ENCODE peak calls at places on chromosomes 12 and 14, in six cellular contexts. G, D, C, F, A and I are unnamed samples.
A peak's percentile ranks its signal among the peaks of the same experiment; 100 is the strongest.

GRCh38 chr12:101746661-101747060 is 7.4 kb upstream of the SYCP3 start:
- DNase-seq in G (no peak), A (no peak), C (peak; percentile 5), D (no peak), F (no peak), I (no peak)

GRCh38 chr12:49706351-49707126 is 666 bp downstream of the FMNL3 start:
- DNase-seq in D (peak; percentile 48), C (peak; percentile 47), A (no peak), F (peak; percentile 26), G (peak; percentile 43), I (no peak)

GRCh38 chr14:71555654-71556559 is 376.3 kb upstream of the RGS6 start:
- DNase-seq in A (no peak), C (peak; percentile 43), D (peak; percentile 93), G (no peak), F (no peak), I (no peak)

GRCh38 chr14:71529855-71530254 is 402.4 kb upstream of the RGS6 start:
- DNase-seq in A (no peak), G (peak; percentile 37), C (no peak), D (no peak), F (peak; percentile 12), I (no peak)

GRCh38 chr12:115402443-115403170 is 718.6 kb upstream of the TBX3 start:
- DNase-seq in G (no peak), D (no peak), C (peak; percentile 56), F (no peak), A (no peak), I (no peak)

GRCh38 chr12:45342848-45343247 is 127.0 kb downstream of the ANO6 start:
- DNase-seq in G (no peak), A (no peak), F (no peak), D (no peak), C (no peak), I (no peak)

GRCh38 chr14:84483072-84483410 is 1046.9 kb upstream of the FLRT2 start:
- DNase-seq in D (no peak), F (no peak), C (no peak), A (no peak), G (no peak), I (no peak)

GRCh38 chr12:126069549-126070165 is 1004.4 kb downstream of the AACS start:
- DNase-seq in A (peak; percentile 84), F (peak; percentile 52), G (no peak), D (peak; percentile 69), C (peak; percentile 13), I (no peak)

GRCh38 chr14:64673329-64673728 is 30.9 kb upstream of the PLEKHG3 start:
- DNase-seq in A (no peak), C (no peak), D (no peak), G (no peak), F (no peak), I (no peak)

GRCh38 chr12:26195250-26195640 is at the start of gene SSPN:
- DNase-seq in D (no peak), A (peak; percentile 54), F (peak; percentile 69), C (peak; percentile 61), G (peak; percentile 44), I (peak; percentile 8)

GRCh38 chr14:91286530-91286937 is 42.0 kb upstream of the GPR68 start:
- DNase-seq in F (peak; percentile 82), C (peak; percentile 62), A (peak; percentile 86), D (peak; percentile 80), G (peak; percentile 65), I (no peak)

GRCh38 chr12:66620026-66620425 is 58.9 kb downstream of the GRIP1 start:
- DNase-seq in C (no peak), D (no peak), A (peak; percentile 13), F (no peak), G (no peak), I (no peak)

GRCh38 chr14:95237956-95238355 is 80.6 kb upstream of the DICER1 start:
- DNase-seq in D (no peak), G (no peak), F (no peak), A (no peak), C (no peak), I (no peak)

GRCh38 chr12:128976120-128976519 is 122.8 kb downstream of the GLT1D1 start:
- DNase-seq in A (peak; percentile 13), F (no peak), C (no peak), D (peak; percentile 13), G (peak; percentile 42), I (no peak)

DNA sequence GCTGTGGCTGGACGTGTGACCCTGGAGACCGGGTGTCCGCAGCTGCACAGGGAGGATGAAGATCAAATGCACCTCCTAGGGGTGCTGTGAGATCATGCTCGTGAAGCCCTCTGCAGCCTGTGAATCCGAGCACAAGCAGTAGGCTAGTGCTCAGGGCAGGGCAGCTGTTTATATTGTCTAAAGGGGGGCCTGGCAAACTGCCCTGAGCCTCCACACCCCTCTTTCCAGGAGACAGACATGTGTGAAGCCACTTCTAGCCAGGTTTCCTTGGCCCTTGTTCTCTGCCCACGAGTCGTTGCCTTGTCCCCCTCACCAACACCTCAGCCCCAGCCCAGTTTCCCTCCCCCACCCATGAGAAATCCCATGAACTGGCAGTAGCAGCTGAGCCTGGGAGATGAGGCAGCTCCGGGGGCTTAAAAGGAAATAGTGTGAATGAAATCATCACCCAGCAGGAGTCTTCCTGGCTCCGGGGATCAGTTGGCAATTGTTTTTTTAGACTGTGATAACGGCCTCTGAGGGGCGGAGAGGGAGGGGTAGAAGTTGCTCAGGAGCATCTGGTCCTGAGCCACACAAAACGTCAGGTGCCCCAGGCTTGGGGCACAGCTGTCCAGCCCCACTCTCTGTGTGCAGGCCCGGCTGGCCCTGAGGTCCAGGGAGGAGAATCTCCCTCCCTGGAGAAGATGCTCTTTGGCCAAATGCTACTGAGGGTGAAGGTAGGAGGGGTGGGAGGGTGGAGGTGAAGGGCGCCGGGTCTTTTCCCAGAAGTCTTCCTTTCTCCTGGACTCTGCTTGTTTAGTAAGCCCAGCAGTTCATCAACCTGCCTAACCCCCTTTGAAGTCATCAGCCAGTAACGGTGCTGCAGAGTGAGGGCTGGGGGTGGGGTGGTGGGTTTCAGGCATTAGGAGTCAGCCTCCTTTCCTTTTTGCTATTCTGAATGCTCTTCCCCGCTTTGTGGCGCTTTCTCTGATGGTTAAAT is 4.0 kb downstream of the FGF6 start:
- DNase-seq in D (no peak), C (no peak), G (no peak), A (no peak), F (no peak), I (no peak)
- H3K4me3 ChIP-seq in D (no peak overlapping the region), C (no peak overlapping the region), G (no peak overlapping the region), A (no peak overlapping the region), F (no peak overlapping the region), I (no peak overlapping the region)

DNA sequence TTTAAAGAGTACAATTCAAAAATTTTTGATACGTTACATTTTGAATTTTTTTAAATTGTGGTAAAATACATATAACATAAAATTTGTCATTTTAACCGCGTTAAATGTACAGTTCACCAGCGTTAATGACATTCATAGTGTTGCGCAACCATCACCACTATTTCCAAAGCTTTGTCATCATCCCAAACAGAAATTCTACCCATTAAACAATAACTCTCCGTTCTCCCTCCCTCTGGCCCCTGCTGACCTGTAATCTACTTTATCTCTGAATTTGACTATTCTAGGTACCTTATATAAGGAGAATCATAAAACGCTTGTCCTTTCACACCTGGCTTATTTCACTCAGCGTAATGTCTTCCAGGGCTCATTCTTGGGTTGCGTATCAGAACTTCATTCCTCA is 69.1 kb upstream of the DYNC1H1 start:
- DNase-seq in A (no peak), F (no peak), D (no peak), G (no peak), C (no peak), I (no peak)
- H3K36me3 ChIP-seq in A (peaks cover 31% of the 10 kb centered on the region), F (no peaks in the 10 kb centered on the region), D (peaks cover 89% of the 10 kb centered on the region), G (peaks cover 96% of the 10 kb centered on the region), C (peaks cover 43% of the 10 kb centered on the region), I (peaks cover 15% of the 10 kb centered on the region)

DNA sequence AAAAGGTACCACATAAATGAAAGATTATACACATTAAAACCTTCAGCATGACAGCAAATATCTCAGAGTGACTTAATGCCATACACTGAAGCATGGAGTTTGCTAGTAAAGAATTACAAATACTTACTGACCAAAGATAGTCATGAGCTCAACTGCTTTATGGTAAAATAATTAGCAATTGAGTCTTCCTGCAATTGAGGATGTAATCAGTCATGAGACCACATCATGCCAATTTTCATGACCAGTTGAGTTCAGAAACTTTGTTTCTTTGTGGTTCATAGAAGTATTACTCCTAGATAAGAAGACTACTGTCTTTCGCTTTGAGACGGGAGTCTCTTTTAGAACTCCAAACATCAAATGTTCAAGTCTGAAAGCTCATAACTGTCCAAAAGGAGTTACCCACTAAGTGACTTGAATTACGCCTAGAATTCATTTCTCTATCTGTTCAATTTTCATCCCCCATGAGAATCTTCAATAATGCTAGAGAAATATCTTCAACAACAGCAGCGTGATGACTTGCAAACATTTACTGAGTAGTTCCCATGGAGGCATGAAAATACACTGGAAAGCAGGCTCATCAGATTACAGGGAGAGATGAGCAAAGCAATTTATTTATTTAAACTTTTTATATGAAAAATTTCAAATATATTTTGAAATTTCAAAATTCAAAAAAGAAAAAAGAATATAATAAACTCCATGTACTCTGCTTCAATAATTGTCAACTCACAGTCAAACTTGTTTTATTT is 120.0 kb downstream of the BTG1 start:
- DNase-seq in G (no peak), C (no peak), A (no peak), D (no peak), F (no peak), I (no peak)
- H3K4me3 ChIP-seq in G (no peak overlapping the region), C (no peak overlapping the region), A (no peak overlapping the region), D (no peak overlapping the region), F (no peak overlapping the region), I (no peak overlapping the region)

GRCh38 chr14:22513066-22513812 is 75.8 kb downstream of the DAD1 start:
- DNase-seq in F (no peak), D (no peak), A (no peak), C (no peak), G (no peak), I (no peak)
- H3K36me3 ChIP-seq in F (no peaks in the 10 kb centered on the region), D (no peaks in the 10 kb centered on the region), A (no peaks in the 10 kb centered on the region), C (no peaks in the 10 kb centered on the region), G (no peaks in the 10 kb centered on the region), I (no peaks in the 10 kb centered on the region)

DNA sequence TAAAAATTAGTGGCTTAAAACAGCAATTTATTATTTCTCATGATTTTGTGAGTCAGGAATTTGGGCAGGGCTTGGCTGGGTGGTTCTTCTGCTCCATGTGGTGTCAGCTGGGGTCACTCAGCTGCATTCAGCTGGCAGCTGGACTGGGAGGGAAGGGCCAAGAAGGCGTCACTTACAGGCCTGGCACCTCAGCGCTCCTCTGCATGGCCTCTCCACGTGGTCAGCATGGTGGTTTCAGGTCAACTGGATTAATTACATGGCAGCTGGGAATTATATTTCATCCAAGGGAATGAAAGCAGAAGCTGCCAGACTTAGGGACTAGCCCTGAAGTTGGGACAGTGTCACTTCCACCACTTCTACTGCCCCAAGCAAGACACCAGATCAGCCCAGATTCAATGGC is 27.5 kb upstream of the IRF2BPL start:
- DNase-seq in C (no peak), F (no peak), G (no peak), D (no peak), A (no peak), I (no peak)
- H3K4me3 ChIP-seq in C (no peak overlapping the region), F (no peak overlapping the region), G (no peak overlapping the region), D (no peak overlapping the region), A (no peak overlapping the region), I (no peak overlapping the region)

DNA sequence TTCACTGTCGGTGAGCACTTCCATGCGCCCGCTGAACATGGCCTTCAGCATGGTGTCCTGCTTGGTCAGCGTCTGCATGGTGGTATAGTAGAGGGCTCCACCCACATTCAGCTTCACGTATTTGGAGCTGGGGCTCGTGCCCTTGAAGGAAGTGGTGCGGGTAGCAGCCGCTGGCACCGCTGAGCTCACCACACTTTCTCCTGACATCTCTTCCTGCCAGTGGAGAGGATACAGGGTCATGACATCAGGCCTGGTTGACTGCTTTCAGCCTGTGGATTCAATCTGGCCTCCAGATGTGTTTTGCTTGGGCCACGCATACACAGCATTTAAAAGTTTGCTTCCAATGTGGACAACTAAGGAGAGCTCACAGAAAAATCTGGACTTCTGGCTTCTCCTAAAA is 7.6 kb downstream of the KCTD10 start:
- DNase-seq in C (peak; percentile 46), F (no peak), D (no peak), A (no peak), G (no peak), I (peak; percentile 44)
- H3K36me3 ChIP-seq in C (peaks cover 58% of the 10 kb centered on the region), F (no peaks in the 10 kb centered on the region), D (peaks cover 44% of the 10 kb centered on the region), A (peaks cover 34% of the 10 kb centered on the region), G (peaks cover 62% of the 10 kb centered on the region), I (peaks cover 37% of the 10 kb centered on the region)